ENCODE peak calls at places on chromosome 5, in four cellular contexts. F is BJ; Z is activated CD4-positive, alpha-beta T cell treated with anti-CD3 and anti-CD28 coated beads, Interleukin-2, amount 10 ng/mL, durations not matched to agents 7 days and 5 days; W is coronary artery. G is an unnamed sample.

GRCh38 chr5:146188358-146188757 is 5.9 kb upstream of the LARS1 start:
- DNase-seq in Z (no peak), W (no peak), F (no peak), G (no peak)

GRCh38 chr5:116502616-116503015 is 72.0 kb downstream of the SEMA6A start:
- DNase-seq in F (no peak), Z (no peak), W (no peak), G (no peak)

GRCh38 chr5:141753971-141754713 is 72.1 kb upstream of the ARAP3 start:
- DNase-seq in Z (peak; percentile 52), W (no peak), F (no peak), G (peak; percentile 39)

GRCh38 chr5:13613621-13614020 is 330.9 kb downstream of the DNAH5 start:
- DNase-seq in F (no peak), W (no peak), Z (no peak), G (no peak)

GRCh38 chr5:42666821-42667325 is 89.7 kb upstream of the CCDC152 start:
- DNase-seq in Z (no peak), F (no peak), W (no peak), G (peak; percentile 24)

GRCh38 chr5:143456952-143457547 is 53.6 kb upstream of the NR3C1 start:
- DNase-seq in W (no peak), F (no peak), Z (no peak), G (no peak)

GRCh38 chr5:142597546-142598337 is 88.1 kb downstream of the FGF1 start:
- DNase-seq in W (no peak), Z (no peak), F (no peak), G (no peak)

GRCh38 chr5:81980598-81981260 is 8.9 kb downstream of the ATG10 start:
- DNase-seq in W (no peak), F (no peak), Z (no peak), G (no peak)

GRCh38 chr5:123871373-123871772 is 359.4 kb downstream of the CSNK1G3 start:
- DNase-seq in Z (no peak), F (no peak), W (no peak), G (no peak)

GRCh38 chr5:39040875-39041274 is 33.3 kb downstream of the RICTOR start:
- DNase-seq in F (no peak), Z (no peak), W (no peak), G (no peak)

GRCh38 chr5:87155076-87155475 is 112.6 kb upstream of the RASA1 start:
- DNase-seq in W (no peak), Z (no peak), F (no peak), G (no peak)

GRCh38 chr5:36944607-36945225 is 68.1 kb downstream of the NIPBL start:
- DNase-seq in Z (peak; percentile 16), W (no peak), F (no peak), G (peak; percentile 77)

G was measured in Jurkat, Clone E6-1.